ENCODE peak calls at places on chromosome 22, in five cellular contexts. One of them, this sample, is unnamed.
A peak's percentile ranks its signal among the peaks of the same experiment; 100 is the strongest.

GRCh38 chr22:20015971-20016733 is 471 bp downstream of the ARVCF start:
- DNase-seq in colonic mucosa: peak; percentile 34
- DNase-seq in stomach: peak; percentile 47
- DNase-seq in heart left ventricle: peak; percentile 55
- DNase-seq in uterus: peak; percentile 28
- DNase-seq in this sample: peak; percentile 83

GRCh38 chr22:42939941-42940653 is 74.9 kb downstream of the PACSIN2 start:
- DNase-seq in colonic mucosa: peak; percentile 84
- DNase-seq in stomach: peak; percentile 69
- DNase-seq in heart left ventricle: no peak
- DNase-seq in uterus: no peak
- DNase-seq in this sample: peak; percentile 78

GRCh38 chr22:45671783-45672563 is at the start of gene ATXN10:
- DNase-seq in colonic mucosa: peak; percentile 60
- DNase-seq in stomach: peak; percentile 48
- DNase-seq in heart left ventricle: peak; percentile 67
- DNase-seq in uterus: peak; percentile 56
- DNase-seq in this sample: peak; percentile 94

GRCh38 chr22:41521166-41521565 is 23.1 kb downstream of the POLR3H start:
- DNase-seq in colonic mucosa: no peak
- DNase-seq in stomach: no peak
- DNase-seq in heart left ventricle: no peak
- DNase-seq in uterus: no peak
- DNase-seq in this sample: no peak

GRCh38 chr22:20237480-20238440 is 30.4 kb downstream of the RTN4R start:
- DNase-seq in colonic mucosa: no peak
- DNase-seq in stomach: no peak
- DNase-seq in heart left ventricle: no peak
- DNase-seq in uterus: no peak
- DNase-seq in this sample: no peak

GRCh38 chr22:11066458-11067285 is 4461.3 kb upstream of the OR11H1 start:
- DNase-seq in colonic mucosa: no peak
- DNase-seq in stomach: no peak
- DNase-seq in heart left ventricle: no peak
- DNase-seq in uterus: no peak
- DNase-seq in this sample: peak; percentile 44

GRCh38 chr22:42937164-42937854 is 77.6 kb downstream of the PACSIN2 start:
- DNase-seq in colonic mucosa: peak; percentile 76
- DNase-seq in stomach: peak; percentile 74
- DNase-seq in heart left ventricle: peak; percentile 63
- DNase-seq in uterus: peak; percentile 40
- DNase-seq in this sample: peak; percentile 38

GRCh38 chr22:42160830-42161696 is 30.5 kb upstream of the CYP2D6 start:
- DNase-seq in colonic mucosa: peak; percentile 68
- DNase-seq in stomach: no peak
- DNase-seq in heart left ventricle: no peak
- DNase-seq in uterus: no peak
- DNase-seq in this sample: no peak

GRCh38 chr22:27846248-27846760 is 44.7 kb upstream of the MN1 start:
- DNase-seq in colonic mucosa: no peak
- DNase-seq in stomach: no peak
- DNase-seq in heart left ventricle: no peak
- DNase-seq in uterus: no peak
- DNase-seq in this sample: peak; percentile 23

GRCh38 chr22:45099961-45100360 is 63.8 kb upstream of the NUP50 start:
- DNase-seq in colonic mucosa: no peak
- DNase-seq in stomach: no peak
- DNase-seq in heart left ventricle: no peak
- DNase-seq in uterus: no peak
- DNase-seq in this sample: no peak

GRCh38 chr22:49160261-49161001 is 667.2 kb downstream of the BRD1 start:
- DNase-seq in colonic mucosa: no peak
- DNase-seq in stomach: no peak
- DNase-seq in heart left ventricle: no peak
- DNase-seq in uterus: no peak
- DNase-seq in this sample: no peak

GRCh38 chr22:49157529-49158339 is 669.9 kb downstream of the BRD1 start:
- DNase-seq in colonic mucosa: no peak
- DNase-seq in stomach: no peak
- DNase-seq in heart left ventricle: no peak
- DNase-seq in uterus: no peak
- DNase-seq in this sample: no peak

GRCh38 chr22:49158741-49159564 is 668.7 kb downstream of the BRD1 start:
- DNase-seq in colonic mucosa: no peak
- DNase-seq in stomach: no peak
- DNase-seq in heart left ventricle: no peak
- DNase-seq in uterus: no peak
- DNase-seq in this sample: no peak

GRCh38 chr22:49161002-49161850 is 666.4 kb downstream of the BRD1 start:
- DNase-seq in colonic mucosa: no peak
- DNase-seq in stomach: no peak
- DNase-seq in heart left ventricle: no peak
- DNase-seq in uterus: no peak
- DNase-seq in this sample: no peak

GRCh38 chr22:49159711-49160110 is 668.0 kb downstream of the BRD1 start:
- DNase-seq in colonic mucosa: no peak
- DNase-seq in stomach: no peak
- DNase-seq in heart left ventricle: no peak
- DNase-seq in uterus: no peak
- DNase-seq in this sample: no peak
- H3K9me3 ChIP-seq in colonic mucosa: no peaks in the 10 kb centered on the region
- H3K9me3 ChIP-seq in stomach: no peaks in the 10 kb centered on the region
- H3K9me3 ChIP-seq in heart left ventricle: no peaks in the 10 kb centered on the region
- H3K9me3 ChIP-seq in uterus: no peaks in the 10 kb centered on the region
- H3K9me3 ChIP-seq in this sample: no peaks in the 10 kb centered on the region

DNA sequence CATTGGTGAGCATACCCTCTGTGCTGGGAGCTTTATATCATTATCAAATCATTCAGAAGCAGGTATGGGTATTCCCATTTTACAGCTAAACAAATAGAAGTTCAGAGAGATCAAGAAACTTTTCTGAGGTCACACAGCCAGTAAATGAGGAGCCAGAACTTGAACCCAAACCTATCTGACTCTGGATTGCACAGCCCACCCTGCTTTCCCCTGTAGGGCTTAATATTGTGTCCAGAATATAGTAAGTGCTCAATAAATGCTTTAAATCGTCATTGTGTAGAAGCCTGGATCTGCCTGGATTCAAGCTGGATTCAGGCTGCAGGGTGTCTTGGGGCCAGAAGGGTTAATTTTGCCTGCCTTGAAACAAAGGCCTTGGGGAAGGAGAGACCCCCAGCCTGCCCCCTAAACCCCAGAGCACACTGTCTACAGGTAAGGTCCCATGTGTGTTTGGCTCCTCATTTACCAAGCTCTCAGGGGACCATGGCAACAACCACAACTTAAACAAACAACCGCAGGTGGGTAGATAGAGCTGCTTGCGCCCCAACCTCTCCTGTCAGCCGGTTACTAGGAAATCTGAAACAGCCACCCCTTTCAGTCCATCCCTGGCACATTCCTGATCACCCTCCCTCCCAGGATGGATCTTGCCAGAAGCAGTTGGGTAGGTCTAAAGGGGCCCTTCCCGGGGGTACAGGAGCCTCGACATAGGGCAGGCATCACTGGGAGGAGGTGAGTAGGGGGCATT is 3.0 kb upstream of the SEC14L3 start:
- DNase-seq in colonic mucosa: no peak
- DNase-seq in stomach: peak; percentile 37
- DNase-seq in heart left ventricle: no peak
- DNase-seq in uterus: no peak
- DNase-seq in this sample: no peak
- H3K4me1 ChIP-seq in colonic mucosa: no peaks in the 10 kb centered on the region
- H3K4me1 ChIP-seq in stomach: no peaks in the 10 kb centered on the region
- H3K4me1 ChIP-seq in heart left ventricle: no peaks in the 10 kb centered on the region
- H3K4me1 ChIP-seq in uterus: no peaks in the 10 kb centered on the region
- H3K4me1 ChIP-seq in this sample: no peaks in the 10 kb centered on the region

GRCh38 chr22:36355362-36355761 is 32.4 kb downstream of the MYH9 start:
- DNase-seq in colonic mucosa: no peak
- DNase-seq in stomach: no peak
- DNase-seq in heart left ventricle: no peak
- DNase-seq in uterus: no peak
- DNase-seq in this sample: no peak

GRCh38 chr22:36355894-36356293 is 31.9 kb downstream of the MYH9 start:
- DNase-seq in colonic mucosa: no peak
- DNase-seq in stomach: no peak
- DNase-seq in heart left ventricle: no peak
- DNase-seq in uterus: no peak
- DNase-seq in this sample: no peak

GRCh38 chr22:36350751-36351594 is 36.8 kb downstream of the MYH9 start:
- DNase-seq in colonic mucosa: peak; percentile 23
- DNase-seq in stomach: no peak
- DNase-seq in heart left ventricle: no peak
- DNase-seq in uterus: no peak
- DNase-seq in this sample: peak; percentile 75

GRCh38 chr22:36351921-36352774 is 35.6 kb downstream of the MYH9 start:
- DNase-seq in colonic mucosa: no peak
- DNase-seq in stomach: peak; percentile 61
- DNase-seq in heart left ventricle: no peak
- DNase-seq in uterus: no peak
- DNase-seq in this sample: peak; percentile 51

GRCh38 chr22:36352775-36353507 is 34.8 kb downstream of the MYH9 start:
- DNase-seq in colonic mucosa: no peak
- DNase-seq in stomach: peak; percentile 91
- DNase-seq in heart left ventricle: peak; percentile 71
- DNase-seq in uterus: no peak
- DNase-seq in this sample: no peak
- TF ChIP-seq CTCF in colonic mucosa: no peak
- TF ChIP-seq CTCF in stomach: no peak
- TF ChIP-seq CTCF in heart left ventricle: no peak
- TF ChIP-seq CTCF in uterus: no peak
- TF ChIP-seq CTCF in this sample: no peak

GRCh38 chr22:48567213-48567975 is 1260.3 kb downstream of the BRD1 start:
- DNase-seq in colonic mucosa: no peak
- DNase-seq in stomach: no peak
- DNase-seq in heart left ventricle: peak; percentile 22
- DNase-seq in uterus: no peak
- DNase-seq in this sample: no peak

GRCh38 chr22:48570912-48571311 is 1256.8 kb downstream of the BRD1 start:
- DNase-seq in colonic mucosa: no peak
- DNase-seq in stomach: no peak
- DNase-seq in heart left ventricle: no peak
- DNase-seq in uterus: no peak
- DNase-seq in this sample: no peak

GRCh38 chr22:48568736-48569330 is 1258.8 kb downstream of the BRD1 start:
- DNase-seq in colonic mucosa: no peak
- DNase-seq in stomach: no peak
- DNase-seq in heart left ventricle: peak; percentile 13
- DNase-seq in uterus: no peak
- DNase-seq in this sample: no peak

GRCh38 chr22:48566741-48567140 is 1260.9 kb downstream of the BRD1 start:
- DNase-seq in colonic mucosa: no peak
- DNase-seq in stomach: no peak
- DNase-seq in heart left ventricle: peak; percentile 16
- DNase-seq in uterus: no peak
- DNase-seq in this sample: no peak

DNA sequence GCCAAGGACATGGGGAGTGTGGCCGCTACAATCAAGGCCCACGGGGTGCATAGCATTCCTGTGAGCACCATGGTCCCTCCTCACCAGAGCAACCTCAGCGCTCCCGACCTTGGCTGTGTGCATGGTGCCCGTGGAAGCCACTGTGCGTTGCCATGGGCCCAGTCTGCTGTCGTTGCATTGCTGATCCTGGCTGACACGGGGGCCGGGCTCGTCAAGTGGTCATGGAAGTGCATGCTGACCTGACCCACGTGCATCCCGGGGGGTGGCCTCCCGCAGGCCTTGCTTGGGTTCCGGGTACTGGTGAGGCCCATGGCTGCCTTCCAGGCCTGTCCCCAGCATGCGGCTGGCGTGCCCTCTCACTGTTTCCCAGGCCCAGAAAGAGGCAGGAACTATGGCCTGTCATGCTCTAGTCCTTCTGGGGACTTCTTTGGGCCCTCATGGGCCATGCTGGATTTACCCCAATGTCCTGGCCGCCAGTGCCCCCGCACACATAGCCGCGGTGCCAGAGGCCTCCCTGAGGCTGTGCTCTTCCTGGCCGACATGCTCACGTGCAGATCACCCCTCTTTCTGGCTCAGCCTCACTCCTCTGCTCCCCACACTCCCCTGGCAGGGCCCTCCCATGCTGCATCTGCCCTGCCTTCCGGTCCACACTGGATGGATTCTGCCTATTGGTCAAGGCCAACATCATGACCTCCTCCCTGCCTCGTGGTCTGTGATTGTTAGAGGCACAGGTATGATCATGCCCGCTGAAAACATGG is 1258.0 kb downstream of the BRD1 start:
- DNase-seq in colonic mucosa: no peak
- DNase-seq in stomach: no peak
- DNase-seq in heart left ventricle: peak; percentile 13
- DNase-seq in uterus: no peak
- DNase-seq in this sample: no peak
- H3K9me3 ChIP-seq in colonic mucosa: no peaks in the 10 kb centered on the region
- H3K9me3 ChIP-seq in stomach: peaks cover 12% of the 10 kb centered on the region
- H3K9me3 ChIP-seq in heart left ventricle: peaks cover 16% of the 10 kb centered on the region
- H3K9me3 ChIP-seq in uterus: no peaks in the 10 kb centered on the region
- H3K9me3 ChIP-seq in this sample: peaks cover 17% of the 10 kb centered on the region

GRCh38 chr22:37186997-37187522 is 987 bp downstream of the C1QTNF6 start:
- DNase-seq in colonic mucosa: no peak
- DNase-seq in stomach: no peak
- DNase-seq in heart left ventricle: peak; percentile 39
- DNase-seq in uterus: no peak
- DNase-seq in this sample: no peak

GRCh38 chr22:37186228-37186996 is 1.6 kb downstream of the C1QTNF6 start:
- DNase-seq in colonic mucosa: no peak
- DNase-seq in stomach: no peak
- DNase-seq in heart left ventricle: peak; percentile 18
- DNase-seq in uterus: peak; percentile 54
- DNase-seq in this sample: peak; percentile 75

GRCh38 chr22:37184380-37184755 is 3.7 kb downstream of the C1QTNF6 start:
- DNase-seq in colonic mucosa: no peak
- DNase-seq in stomach: no peak
- DNase-seq in heart left ventricle: peak; percentile 24
- DNase-seq in uterus: no peak
- DNase-seq in this sample: no peak

GRCh38 chr22:37184816-37185541 is 3.1 kb downstream of the C1QTNF6 start:
- DNase-seq in colonic mucosa: no peak
- DNase-seq in stomach: no peak
- DNase-seq in heart left ventricle: peak; percentile 26
- DNase-seq in uterus: no peak
- DNase-seq in this sample: no peak

GRCh38 chr22:37185646-37186227 is 2.3 kb downstream of the C1QTNF6 start:
- DNase-seq in colonic mucosa: no peak
- DNase-seq in stomach: no peak
- DNase-seq in heart left ventricle: peak; percentile 16
- DNase-seq in uterus: no peak
- DNase-seq in this sample: no peak
- H3K4me1 ChIP-seq in colonic mucosa: peaks cover 12% of the 10 kb centered on the region
- H3K4me1 ChIP-seq in stomach: peaks cover 42% of the 10 kb centered on the region
- H3K4me1 ChIP-seq in heart left ventricle: peaks cover 39% of the 10 kb centered on the region
- H3K4me1 ChIP-seq in uterus: peaks cover 15% of the 10 kb centered on the region
- H3K4me1 ChIP-seq in this sample: peaks cover 23% of the 10 kb centered on the region